ENCODE peak calls at places on chromosomes 2 and 18, in eight cellular contexts. One of them, this sample, is unnamed.

GRCh38 chr2:127392133-127392827 is 4.5 kb upstream of the MAP3K2 start:
- DNase-seq in WERI-Rb-1: no peak
- DNase-seq in IMR-90: peak; percentile 37
- DNase-seq in spleen: no peak
- DNase-seq in K562: no peak
- DNase-seq in upper lobe of right lung: no peak
- DNase-seq in cardiac muscle cell: no peak
- DNase-seq in astrocyte of the spinal cord: peak; percentile 51
- DNase-seq in this sample: no peak

GRCh38 chr2:31312898-31313297 is 78.9 kb downstream of the EHD3 start:
- DNase-seq in WERI-Rb-1: peak; percentile 52
- DNase-seq in IMR-90: peak; percentile 88
- DNase-seq in spleen: no peak
- DNase-seq in K562: no peak
- DNase-seq in upper lobe of right lung: no peak
- DNase-seq in cardiac muscle cell: no peak
- DNase-seq in astrocyte of the spinal cord: peak; percentile 62
- DNase-seq in this sample: no peak

GRCh38 chr2:235027558-235028214 is 75.9 kb downstream of the SH3BP4 start:
- DNase-seq in WERI-Rb-1: no peak
- DNase-seq in IMR-90: peak; percentile 68
- DNase-seq in spleen: no peak
- DNase-seq in K562: no peak
- DNase-seq in upper lobe of right lung: peak; percentile 29
- DNase-seq in cardiac muscle cell: no peak
- DNase-seq in astrocyte of the spinal cord: peak; percentile 76
- DNase-seq in this sample: no peak

GRCh38 chr2:218168635-218169462 is 2.1 kb upstream of the CXCR1 start:
- DNase-seq in WERI-Rb-1: peak; percentile 69
- DNase-seq in IMR-90: peak; percentile 18
- DNase-seq in spleen: no peak
- DNase-seq in K562: peak; percentile 62
- DNase-seq in upper lobe of right lung: peak; percentile 71
- DNase-seq in cardiac muscle cell: peak; percentile 82
- DNase-seq in astrocyte of the spinal cord: peak; percentile 15
- DNase-seq in this sample: no peak

GRCh38 chr18:23881778-23882177 is 132.8 kb upstream of the TTC39C start:
- DNase-seq in WERI-Rb-1: peak; percentile 33
- DNase-seq in IMR-90: no peak
- DNase-seq in spleen: no peak
- DNase-seq in K562: no peak
- DNase-seq in upper lobe of right lung: no peak
- DNase-seq in cardiac muscle cell: peak; percentile 36
- DNase-seq in astrocyte of the spinal cord: no peak
- DNase-seq in this sample: no peak

GRCh38 chr18:32200766-32201165 is 10.9 kb downstream of the MEP1B start:
- DNase-seq in WERI-Rb-1: no peak
- DNase-seq in IMR-90: no peak
- DNase-seq in spleen: no peak
- DNase-seq in K562: no peak
- DNase-seq in upper lobe of right lung: no peak
- DNase-seq in cardiac muscle cell: no peak
- DNase-seq in astrocyte of the spinal cord: no peak
- DNase-seq in this sample: no peak

GRCh38 chr2:84757648-84758047 is 123.2 kb downstream of the TRABD2A start:
- DNase-seq in WERI-Rb-1: no peak
- DNase-seq in IMR-90: no peak
- DNase-seq in spleen: no peak
- DNase-seq in K562: no peak
- DNase-seq in upper lobe of right lung: no peak
- DNase-seq in cardiac muscle cell: no peak
- DNase-seq in astrocyte of the spinal cord: no peak
- DNase-seq in this sample: no peak

GRCh38 chr2:135023886-135024285 is 23.4 kb downstream of the MAP3K19 start:
- DNase-seq in WERI-Rb-1: no peak
- DNase-seq in IMR-90: no peak
- DNase-seq in spleen: no peak
- DNase-seq in K562: no peak
- DNase-seq in upper lobe of right lung: no peak
- DNase-seq in cardiac muscle cell: no peak
- DNase-seq in astrocyte of the spinal cord: no peak
- DNase-seq in this sample: no peak

GRCh38 chr18:26405190-26405781 is 143.1 kb downstream of the KCTD1 start:
- DNase-seq in WERI-Rb-1: peak; percentile 73
- DNase-seq in IMR-90: peak; percentile 53
- DNase-seq in spleen: no peak
- DNase-seq in K562: no peak
- DNase-seq in upper lobe of right lung: no peak
- DNase-seq in cardiac muscle cell: peak; percentile 35
- DNase-seq in astrocyte of the spinal cord: peak; percentile 56
- DNase-seq in this sample: no peak

GRCh38 chr18:45566025-45566740 is 49.1 kb upstream of the SLC14A2 start:
- DNase-seq in WERI-Rb-1: no peak
- DNase-seq in IMR-90: peak; percentile 87
- DNase-seq in spleen: no peak
- DNase-seq in K562: no peak
- DNase-seq in upper lobe of right lung: no peak
- DNase-seq in cardiac muscle cell: no peak
- DNase-seq in astrocyte of the spinal cord: peak; percentile 72
- DNase-seq in this sample: no peak

GRCh38 chr18:1488957-1489356 is 584.3 kb downstream of the ADCYAP1 start:
- DNase-seq in WERI-Rb-1: no peak
- DNase-seq in IMR-90: no peak
- DNase-seq in spleen: no peak
- DNase-seq in K562: no peak
- DNase-seq in upper lobe of right lung: no peak
- DNase-seq in cardiac muscle cell: no peak
- DNase-seq in astrocyte of the spinal cord: no peak
- DNase-seq in this sample: no peak

GRCh38 chr2:31940920-31941319 is 69.9 kb downstream of the MEMO1 start:
- DNase-seq in WERI-Rb-1: no peak
- DNase-seq in IMR-90: no peak
- DNase-seq in spleen: no peak
- DNase-seq in K562: no peak
- DNase-seq in upper lobe of right lung: no peak
- DNase-seq in cardiac muscle cell: no peak
- DNase-seq in astrocyte of the spinal cord: no peak
- DNase-seq in this sample: no peak

GRCh38 chr2:36695746-36696415 is 626 bp upstream of the VIT start:
- DNase-seq in WERI-Rb-1: no peak
- DNase-seq in IMR-90: peak; percentile 73
- DNase-seq in spleen: no peak
- DNase-seq in K562: no peak
- DNase-seq in upper lobe of right lung: no peak
- DNase-seq in cardiac muscle cell: no peak
- DNase-seq in astrocyte of the spinal cord: peak; percentile 56
- DNase-seq in this sample: no peak

GRCh38 chr2:208150956-208151355 is 5.0 kb upstream of the CRYGB start:
- DNase-seq in WERI-Rb-1: no peak
- DNase-seq in IMR-90: no peak
- DNase-seq in spleen: no peak
- DNase-seq in K562: no peak
- DNase-seq in upper lobe of right lung: no peak
- DNase-seq in cardiac muscle cell: no peak
- DNase-seq in astrocyte of the spinal cord: no peak
- DNase-seq in this sample: no peak

GRCh38 chr2:208150094-208150493 is 4.1 kb upstream of the CRYGB start:
- DNase-seq in WERI-Rb-1: no peak
- DNase-seq in IMR-90: no peak
- DNase-seq in spleen: no peak
- DNase-seq in K562: no peak
- DNase-seq in upper lobe of right lung: no peak
- DNase-seq in cardiac muscle cell: no peak
- DNase-seq in astrocyte of the spinal cord: no peak
- DNase-seq in this sample: no peak

GRCh38 chr2:208147008-208147407 is 1.1 kb upstream of the CRYGB start:
- DNase-seq in WERI-Rb-1: no peak
- DNase-seq in IMR-90: no peak
- DNase-seq in spleen: no peak
- DNase-seq in K562: no peak
- DNase-seq in upper lobe of right lung: no peak
- DNase-seq in cardiac muscle cell: no peak
- DNase-seq in astrocyte of the spinal cord: no peak
- DNase-seq in this sample: no peak

GRCh38 chr2:208147759-208148158 is 1.8 kb upstream of the CRYGB start:
- DNase-seq in WERI-Rb-1: no peak
- DNase-seq in IMR-90: no peak
- DNase-seq in spleen: no peak
- DNase-seq in K562: no peak
- DNase-seq in upper lobe of right lung: no peak
- DNase-seq in cardiac muscle cell: no peak
- DNase-seq in astrocyte of the spinal cord: no peak
- DNase-seq in this sample: no peak

DNA sequence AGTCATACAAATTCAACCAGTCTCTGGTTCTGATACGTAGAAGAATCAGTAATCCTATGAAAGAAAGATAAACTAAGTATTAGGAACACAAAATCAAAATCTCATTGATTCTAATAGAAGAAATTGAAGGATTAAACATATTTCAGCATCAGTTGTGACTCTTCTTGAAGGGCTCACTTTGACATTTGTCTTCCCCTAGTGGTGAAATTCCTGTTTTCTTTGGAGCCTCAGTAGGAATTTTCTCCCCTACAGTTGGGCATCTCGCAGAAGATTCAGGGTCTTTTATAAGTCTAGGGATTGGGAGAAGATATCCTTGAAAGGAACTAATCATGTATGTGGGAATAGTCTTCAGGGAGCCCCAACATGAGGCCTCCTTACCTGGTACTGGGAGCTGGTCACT is 2.8 kb upstream of the CRYGB start:
- DNase-seq in WERI-Rb-1: no peak
- DNase-seq in IMR-90: no peak
- DNase-seq in spleen: no peak
- DNase-seq in K562: no peak
- DNase-seq in upper lobe of right lung: no peak
- DNase-seq in cardiac muscle cell: no peak
- DNase-seq in astrocyte of the spinal cord: no peak
- DNase-seq in this sample: no peak
- TF ChIP-seq CTCF in WERI-Rb-1: peak; percentile 28
- TF ChIP-seq CTCF in IMR-90: no peak
- TF ChIP-seq CTCF in spleen: no peak
- TF ChIP-seq CTCF in K562: no peak
- TF ChIP-seq CTCF in upper lobe of right lung: no peak
- TF ChIP-seq CTCF in cardiac muscle cell: peak; percentile 8
- TF ChIP-seq CTCF in astrocyte of the spinal cord: no peak
- TF ChIP-seq CTCF in this sample: no peak

GRCh38 chr2:68280316-68280715 is 28.0 kb upstream of the PPP3R1 start:
- DNase-seq in WERI-Rb-1: no peak
- DNase-seq in IMR-90: no peak
- DNase-seq in spleen: no peak
- DNase-seq in K562: no peak
- DNase-seq in upper lobe of right lung: no peak
- DNase-seq in cardiac muscle cell: no peak
- DNase-seq in astrocyte of the spinal cord: no peak
- DNase-seq in this sample: no peak
- H3K4me3 ChIP-seq in WERI-Rb-1: no peak overlapping the region
- H3K4me3 ChIP-seq in IMR-90: no peak overlapping the region
- H3K4me3 ChIP-seq in spleen: no peak overlapping the region
- H3K4me3 ChIP-seq in K562: no peak overlapping the region
- H3K4me3 ChIP-seq in upper lobe of right lung: no peak overlapping the region
- H3K4me3 ChIP-seq in cardiac muscle cell: no peak overlapping the region
- H3K4me3 ChIP-seq in astrocyte of the spinal cord: no peak overlapping the region
- H3K4me3 ChIP-seq in this sample: no peak overlapping the region

GRCh38 chr18:58495202-58495601 is 133.7 kb downstream of the ALPK2 start:
- DNase-seq in WERI-Rb-1: no peak
- DNase-seq in IMR-90: peak; percentile 30
- DNase-seq in spleen: no peak
- DNase-seq in K562: no peak
- DNase-seq in upper lobe of right lung: peak; percentile 25
- DNase-seq in cardiac muscle cell: no peak
- DNase-seq in astrocyte of the spinal cord: peak; percentile 60
- DNase-seq in this sample: no peak

GRCh38 chr18:58495634-58496033 is 133.3 kb downstream of the ALPK2 start:
- DNase-seq in WERI-Rb-1: no peak
- DNase-seq in IMR-90: no peak
- DNase-seq in spleen: no peak
- DNase-seq in K562: no peak
- DNase-seq in upper lobe of right lung: peak; percentile 2
- DNase-seq in cardiac muscle cell: no peak
- DNase-seq in astrocyte of the spinal cord: no peak
- DNase-seq in this sample: peak; percentile 37

GRCh38 chr18:58496231-58496630 is 132.7 kb downstream of the ALPK2 start:
- DNase-seq in WERI-Rb-1: no peak
- DNase-seq in IMR-90: no peak
- DNase-seq in spleen: no peak
- DNase-seq in K562: no peak
- DNase-seq in upper lobe of right lung: peak; percentile 1
- DNase-seq in cardiac muscle cell: no peak
- DNase-seq in astrocyte of the spinal cord: peak; percentile 30
- DNase-seq in this sample: no peak

GRCh38 chr18:58497845-58498244 is 131.0 kb downstream of the ALPK2 start:
- DNase-seq in WERI-Rb-1: no peak
- DNase-seq in IMR-90: peak; percentile 48
- DNase-seq in spleen: no peak
- DNase-seq in K562: no peak
- DNase-seq in upper lobe of right lung: no peak
- DNase-seq in cardiac muscle cell: no peak
- DNase-seq in astrocyte of the spinal cord: no peak
- DNase-seq in this sample: no peak

GRCh38 chr18:58496937-58497336 is 132.0 kb downstream of the ALPK2 start:
- DNase-seq in WERI-Rb-1: peak; percentile 58
- DNase-seq in IMR-90: no peak
- DNase-seq in spleen: no peak
- DNase-seq in K562: no peak
- DNase-seq in upper lobe of right lung: peak; percentile 40
- DNase-seq in cardiac muscle cell: no peak
- DNase-seq in astrocyte of the spinal cord: no peak
- DNase-seq in this sample: no peak
- TF ChIP-seq CTCF in WERI-Rb-1: peak; percentile 77
- TF ChIP-seq CTCF in IMR-90: no peak
- TF ChIP-seq CTCF in spleen: no peak
- TF ChIP-seq CTCF in K562: peak; percentile 48
- TF ChIP-seq CTCF in upper lobe of right lung: peak; percentile 12
- TF ChIP-seq CTCF in cardiac muscle cell: peak; percentile 11
- TF ChIP-seq CTCF in astrocyte of the spinal cord: peak; percentile 33
- TF ChIP-seq CTCF in this sample: peak; percentile 51

GRCh38 chr2:159137511-159138101 is 148.9 kb downstream of the WDSUB1 start:
- DNase-seq in WERI-Rb-1: no peak
- DNase-seq in IMR-90: no peak
- DNase-seq in spleen: no peak
- DNase-seq in K562: no peak
- DNase-seq in upper lobe of right lung: no peak
- DNase-seq in cardiac muscle cell: no peak
- DNase-seq in astrocyte of the spinal cord: no peak
- DNase-seq in this sample: no peak

GRCh38 chr2:159138642-159139182 is 147.8 kb downstream of the WDSUB1 start:
- DNase-seq in WERI-Rb-1: no peak
- DNase-seq in IMR-90: peak; percentile 60
- DNase-seq in spleen: no peak
- DNase-seq in K562: no peak
- DNase-seq in upper lobe of right lung: no peak
- DNase-seq in cardiac muscle cell: no peak
- DNase-seq in astrocyte of the spinal cord: no peak
- DNase-seq in this sample: no peak

GRCh38 chr2:159134979-159135378 is 151.5 kb downstream of the WDSUB1 start:
- DNase-seq in WERI-Rb-1: no peak
- DNase-seq in IMR-90: no peak
- DNase-seq in spleen: no peak
- DNase-seq in K562: no peak
- DNase-seq in upper lobe of right lung: no peak
- DNase-seq in cardiac muscle cell: no peak
- DNase-seq in astrocyte of the spinal cord: no peak
- DNase-seq in this sample: no peak

GRCh38 chr2:159133795-159134194 is 152.7 kb downstream of the WDSUB1 start:
- DNase-seq in WERI-Rb-1: no peak
- DNase-seq in IMR-90: peak; percentile 61
- DNase-seq in spleen: no peak
- DNase-seq in K562: no peak
- DNase-seq in upper lobe of right lung: no peak
- DNase-seq in cardiac muscle cell: no peak
- DNase-seq in astrocyte of the spinal cord: peak; percentile 43
- DNase-seq in this sample: no peak

GRCh38 chr2:159136405-159136804 is 150.1 kb downstream of the WDSUB1 start:
- DNase-seq in WERI-Rb-1: no peak
- DNase-seq in IMR-90: no peak
- DNase-seq in spleen: no peak
- DNase-seq in K562: no peak
- DNase-seq in upper lobe of right lung: no peak
- DNase-seq in cardiac muscle cell: no peak
- DNase-seq in astrocyte of the spinal cord: no peak
- DNase-seq in this sample: no peak
- H3K4me3 ChIP-seq in WERI-Rb-1: no peak overlapping the region
- H3K4me3 ChIP-seq in IMR-90: peak overlapping the region; percentile 1
- H3K4me3 ChIP-seq in spleen: no peak overlapping the region
- H3K4me3 ChIP-seq in K562: no peak overlapping the region
- H3K4me3 ChIP-seq in upper lobe of right lung: no peak overlapping the region
- H3K4me3 ChIP-seq in cardiac muscle cell: no peak overlapping the region
- H3K4me3 ChIP-seq in astrocyte of the spinal cord: no peak overlapping the region
- H3K4me3 ChIP-seq in this sample: no peak overlapping the region

This sample was measured in GM12864.